ENCODE peak calls at places on chromosomes 7 and 10, in seven cellular contexts. D is IMR-90, Y is neuronal stem cell, U is mesenchymal stem cell, K is H1, L is trophoblast cell, T is H9. O is an unnamed sample.

GRCh38 chr10:105210546-105210945 is 569.5 kb downstream of the SORCS3 start:
- DNase-seq in D (no peak), Y (no peak), U (no peak), K (no peak), L (no peak), T (no peak), O (no peak)

GRCh38 chr7:112416127-112416526 is 34.1 kb upstream of the IFRD1 start:
- DNase-seq in D (peak; percentile 47), Y (no peak), U (no peak), K (no peak), L (no peak), T (no peak), O (no peak)

GRCh38 chr7:121430558-121430957 is 34.5 kb upstream of the FAM3C start:
- DNase-seq in D (no peak), Y (no peak), U (no peak), K (no peak), L (no peak), T (no peak), O (no peak)

GRCh38 chr7:132076301-132077049 is 499.8 kb downstream of the PLXNA4 start:
- DNase-seq in D (no peak), Y (no peak), U (no peak), K (no peak), L (no peak), T (no peak), O (no peak)

GRCh38 chr10:126917975-126918908 is 13.0 kb downstream of the DOCK1 start:
- DNase-seq in D (no peak), Y (no peak), U (no peak), K (no peak), L (no peak), T (no peak), O (no peak)

GRCh38 chr10:71584902-71585578 is 134.5 kb downstream of the C10orf105 start:
- DNase-seq in D (peak; percentile 20), Y (no peak), U (peak; percentile 14), K (no peak), L (no peak), T (no peak), O (no peak)

GRCh38 chr10:86974484-86974883 is 6.2 kb downstream of the ADIRF start:
- DNase-seq in D (no peak), Y (no peak), U (no peak), K (no peak), L (peak; percentile 68), T (no peak), O (no peak)

GRCh38 chr7:134787720-134788119 is 8.3 kb downstream of the CALD1 start:
- DNase-seq in D (no peak), Y (no peak), U (no peak), K (no peak), L (no peak), T (no peak), O (no peak)

GRCh38 chr7:75950111-75950681 is 35.2 kb downstream of the POR start:
- DNase-seq in D (no peak), Y (no peak), U (no peak), K (no peak), L (no peak), T (no peak), O (no peak)

GRCh38 chr10:112525215-112525614 is 78.2 kb downstream of the VTI1A start:
- DNase-seq in D (no peak), Y (no peak), U (no peak), K (no peak), L (no peak), T (no peak), O (no peak)

GRCh38 chr7:96991850-96992623 is 13.3 kb upstream of the DLX6 start:
- DNase-seq in D (no peak), Y (peak; percentile 12), U (no peak), K (peak; percentile 63), L (no peak), T (peak; percentile 32), O (peak; percentile 25)

GRCh38 chr7:40299097-40299496 is 164.3 kb downstream of the SUGCT start:
- DNase-seq in D (peak; percentile 74), Y (no peak), U (peak; percentile 90), K (no peak), L (peak; percentile 31), T (peak; percentile 28), O (peak; percentile 50)

GRCh38 chr7:138752568-138753518 is 45.0 kb upstream of the TMEM213 start:
- DNase-seq in D (peak; percentile 3), Y (no peak), U (no peak), K (no peak), L (peak; percentile 37), T (no peak), O (peak; percentile 71)

GRCh38 chr7:30005511-30005910 is 15.9 kb upstream of the SCRN1 start:
- DNase-seq in D (no peak), Y (no peak), U (no peak), K (no peak), L (no peak), T (no peak), O (no peak)

GRCh38 chr10:44908071-44908709 is 2.9 kb upstream of the TMEM72 start:
- DNase-seq in D (peak; percentile 59), Y (no peak), U (peak; percentile 83), K (peak; percentile 53), L (no peak), T (peak; percentile 67), O (peak; percentile 64)

GRCh38 chr10:80472234-80473095 is 18.4 kb downstream of the TSPAN14 start:
- DNase-seq in D (peak; percentile 85), Y (no peak), U (peak; percentile 87), K (no peak), L (no peak), T (no peak), O (no peak)

GRCh38 chr10:62380002-62380401 is 5.8 kb downstream of the ZNF365 start:
- DNase-seq in D (peak; percentile 92), Y (no peak), U (peak; percentile 86), K (no peak), L (no peak), T (no peak), O (peak; percentile 18)

GRCh38 chr10:119344381-119344780 is 137.0 kb downstream of the GRK5 start:
- DNase-seq in D (no peak), Y (no peak), U (no peak), K (no peak), L (no peak), T (no peak), O (no peak)

GRCh38 chr10:31919010-31919409 is 9.6 kb downstream of the ARHGAP12 start:
- DNase-seq in D (no peak), Y (no peak), U (no peak), K (no peak), L (no peak), T (no peak), O (no peak)
- H3K4ac ChIP-seq in D (no peak overlapping the region), Y (no peak overlapping the region), U (no peak overlapping the region), K (no peak overlapping the region), L (no peak overlapping the region), T (no peak overlapping the region), O (no peak overlapping the region)

GRCh38 chr10:60406182-60406581 is 16.5 kb upstream of the ANK3 start:
- DNase-seq in D (no peak), Y (no peak), U (no peak), K (no peak), L (no peak), T (no peak), O (no peak)
- H3K27me3 ChIP-seq in D (no peaks in the 10 kb centered on the region), Y (no peaks in the 10 kb centered on the region), U (no peaks in the 10 kb centered on the region), K (no peaks in the 10 kb centered on the region), L (no peaks in the 10 kb centered on the region), T (no peaks in the 10 kb centered on the region), O (no peaks in the 10 kb centered on the region)

GRCh38 chr10:88062385-88062784 is 199.0 kb downstream of the PTEN start:
- DNase-seq in D (peak; percentile 30), Y (no peak), U (peak; percentile 87), K (no peak), L (no peak), T (no peak), O (no peak)

GRCh38 chr10:88062798-88063472 is 199.5 kb downstream of the PTEN start:
- DNase-seq in D (peak; percentile 81), Y (no peak), U (peak; percentile 91), K (no peak), L (no peak), T (no peak), O (no peak)

GRCh38 chr10:88059176-88059575 is 195.8 kb downstream of the PTEN start:
- DNase-seq in D (no peak), Y (no peak), U (no peak), K (no peak), L (no peak), T (no peak), O (no peak)

GRCh38 chr10:88058750-88059149 is 195.3 kb downstream of the PTEN start:
- DNase-seq in D (no peak), Y (no peak), U (no peak), K (no peak), L (no peak), T (no peak), O (no peak)

GRCh38 chr10:88060762-88061161 is 197.3 kb downstream of the PTEN start:
- DNase-seq in D (no peak), Y (no peak), U (no peak), K (no peak), L (no peak), T (no peak), O (no peak)
- H3K4ac ChIP-seq in D (peak overlapping the region; percentile 34), Y (no peak overlapping the region), U (peak overlapping the region; percentile 79), K (no peak overlapping the region), L (no peak overlapping the region), T (no peak overlapping the region), O (no peak overlapping the region)

DNA sequence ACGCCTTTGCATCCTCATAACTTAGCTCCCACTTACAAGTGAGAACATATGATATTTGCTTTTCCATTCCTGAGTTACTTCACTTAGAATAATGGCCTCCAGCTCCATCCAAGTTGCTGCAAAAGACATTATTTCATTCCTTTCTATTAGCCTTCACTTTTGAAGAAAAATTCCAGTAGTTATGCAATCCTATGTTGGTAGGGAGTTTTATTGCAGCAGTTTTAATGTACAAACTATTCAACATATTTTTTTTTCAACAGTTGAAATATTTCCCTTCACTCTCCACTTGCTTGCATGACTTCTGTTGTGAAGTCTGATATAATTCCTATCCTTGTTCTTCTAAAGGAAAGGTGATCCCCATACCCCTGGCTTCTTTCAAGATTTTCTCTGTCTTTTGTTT is 27.3 kb upstream of the ARHGAP22 start:
- DNase-seq in D (no peak), Y (no peak), U (no peak), K (no peak), L (no peak), T (no peak), O (no peak)
- H3K27me3 ChIP-seq in D (no peaks in the 10 kb centered on the region), Y (no peaks in the 10 kb centered on the region), U (no peaks in the 10 kb centered on the region), K (no peaks in the 10 kb centered on the region), L (no peaks in the 10 kb centered on the region), T (no peaks in the 10 kb centered on the region), O (no peaks in the 10 kb centered on the region)

DNA sequence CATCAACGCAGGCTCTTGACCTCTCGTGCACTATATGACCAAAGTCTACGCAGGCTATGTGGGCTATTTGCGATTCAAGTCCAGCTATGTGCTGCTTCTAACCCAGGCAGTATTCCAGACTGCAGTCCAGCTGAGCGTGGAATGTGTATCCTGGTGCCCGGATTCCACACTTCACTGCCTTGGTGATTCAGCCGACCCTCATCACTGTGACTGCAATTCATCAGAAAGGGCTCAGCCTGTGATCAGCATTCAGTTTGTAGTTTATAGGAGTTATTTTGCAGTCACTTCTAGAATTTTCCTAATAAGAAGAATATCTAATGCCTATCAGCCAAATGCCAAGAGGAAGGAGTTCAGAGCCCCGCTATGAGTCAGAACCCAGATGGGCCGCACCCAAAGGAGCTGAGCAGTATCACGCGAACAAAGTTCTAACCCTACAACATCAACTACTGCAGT is 119.8 kb upstream of the LANCL2 start:
- DNase-seq in D (peak; percentile 93), Y (no peak), U (peak; percentile 74), K (no peak), L (peak; percentile 98), T (no peak), O (no peak)
- H3K4ac ChIP-seq in D (peak overlapping the region; percentile 8), Y (no peak overlapping the region), U (no peak overlapping the region), K (no peak overlapping the region), L (no peak overlapping the region), T (no peak overlapping the region), O (no peak overlapping the region)

O was measured in mesendoderm.